ENCODE peak calls at places on chromosome 14, in six cellular contexts. H is HT-29; A is thoracic aorta; B is effector CD4-positive, alpha-beta T cell; O is mammary epithelial cell; Q is GM12865. R is an unnamed sample.

GRCh38 chr14:49992901-49993335 is 100.0 kb downstream of the ARF6 start:
- DNase-seq in Q (peak; percentile 90), B (no peak), H (no peak), O (no peak), A (no peak), R (no peak)

GRCh38 chr14:23704890-23705289 is 68.7 kb downstream of the DHRS2 start:
- DNase-seq in Q (no peak), H (no peak), O (no peak), B (no peak), A (no peak), R (no peak)

GRCh38 chr14:43119672-43120071 is 1387.4 kb downstream of the FSCB start:
- DNase-seq in O (no peak), A (no peak), H (no peak), B (no peak), Q (no peak), R (no peak)

GRCh38 chr14:31897581-31898186 is 179.4 kb upstream of the ARHGAP5 start:
- DNase-seq in Q (no peak), A (no peak), O (no peak), H (no peak), B (no peak), R (no peak)

GRCh38 chr14:87785868-87786267 is 207.1 kb downstream of the GALC start:
- DNase-seq in A (no peak), B (no peak), Q (no peak), H (no peak), O (no peak), R (no peak)

GRCh38 chr14:36068777-36069534 is 107.6 kb downstream of the PTCSC3 start:
- DNase-seq in A (no peak), B (no peak), Q (no peak), O (peak; percentile 54), H (no peak), R (no peak)

GRCh38 chr14:69901113-69901951 is 22.1 kb downstream of the SMOC1 start:
- DNase-seq in Q (no peak), O (no peak), B (no peak), A (no peak), H (no peak), R (no peak)

GRCh38 chr14:74904623-74905503 is 18.2 kb downstream of the RPS6KL1 start:
- DNase-seq in H (no peak), O (no peak), B (no peak), A (no peak), Q (no peak), R (no peak)

GRCh38 chr14:69612014-69612758 is 790 bp downstream of the SUSD6 start:
- DNase-seq in A (no peak), O (no peak), H (peak; percentile 42), B (peak; percentile 46), Q (peak; percentile 61), R (peak; percentile 39)

GRCh38 chr14:40371011-40371410 is 938.8 kb upstream of the FBXO33 start:
- DNase-seq in A (no peak), Q (no peak), O (no peak), B (no peak), H (no peak), R (no peak)

GRCh38 chr14:105860615-105861580 is 334.5 kb downstream of the TMEM121 start:
- DNase-seq in A (no peak), Q (peak; percentile 70), H (no peak), B (no peak), O (no peak), R (no peak)

GRCh38 chr14:100142073-100143040 is 17.1 kb downstream of the DEGS2 start:
- DNase-seq in A (no peak), O (no peak), Q (no peak), B (no peak), H (peak; percentile 88), R (no peak)

GRCh38 chr14:105010106-105010505 is 10.8 kb downstream of the CDCA4 start:
- DNase-seq in B (no peak), Q (no peak), O (no peak), A (no peak), H (no peak), R (no peak)

GRCh38 chr14:79465651-79466050 is 745.7 kb downstream of the DIO2 start:
- DNase-seq in H (no peak), Q (no peak), A (no peak), O (no peak), B (no peak), R (no peak)

GRCh38 chr14:70359076-70359424 is 433 bp downstream of the COX16 start:
- DNase-seq in B (peak; percentile 2), A (no peak), O (no peak), Q (no peak), H (peak; percentile 35), R (no peak)

GRCh38 chr14:86626530-86626929 is 1096.6 kb downstream of the FLRT2 start:
- DNase-seq in H (no peak), O (no peak), B (no peak), A (no peak), Q (no peak), R (no peak)

GRCh38 chr14:65972346-65972745 is 513.8 kb upstream of the CCDC196 start:
- DNase-seq in Q (no peak), A (no peak), B (no peak), H (no peak), O (no peak), R (no peak)

GRCh38 chr14:101075025-101075800 is 171.7 kb upstream of the RTL1 start:
- DNase-seq in A (no peak), B (no peak), O (no peak), Q (peak; percentile 25), H (no peak), R (no peak)

GRCh38 chr14:74290415-74290814 is 12.3 kb downstream of the ABCD4 start:
- DNase-seq in A (no peak), B (no peak), H (peak; percentile 12), O (no peak), Q (peak; percentile 46), R (no peak)

GRCh38 chr14:45893127-45893526 is 640.1 kb upstream of the MIS18BP1 start:
- DNase-seq in Q (no peak), H (no peak), O (no peak), B (no peak), A (no peak), R (no peak)

GRCh38 chr14:104588066-104588857 is 8.7 kb downstream of the C14orf180 start:
- DNase-seq in A (no peak), Q (no peak), H (no peak), O (no peak), B (no peak), R (no peak)

GRCh38 chr14:48125654-48126053 is 450.2 kb upstream of the MDGA2 start:
- DNase-seq in O (no peak), A (no peak), Q (no peak), H (no peak), B (no peak), R (no peak)

GRCh38 chr14:91387135-91387849 is 30.3 kb downstream of the CCDC88C start:
- DNase-seq in O (peak; percentile 66), B (no peak), Q (no peak), H (no peak), A (no peak), R (no peak)

GRCh38 chr14:103434868-103435442 is 49.7 kb downstream of the MARK3 start:
- DNase-seq in O (no peak), A (no peak), Q (no peak), H (no peak), B (no peak), R (no peak)

GRCh38 chr14:88933203-88933602 is 108.8 kb downstream of the TTC8 start:
- DNase-seq in Q (no peak), O (no peak), H (no peak), A (no peak), B (no peak), R (no peak)

GRCh38 chr14:58077621-58078020 is 74.4 kb downstream of the ARMH4 start:
- DNase-seq in Q (no peak), A (no peak), B (no peak), H (no peak), O (no peak), R (no peak)

GRCh38 chr14:59359451-59360124 is 105.6 kb downstream of the GPR135 start:
- DNase-seq in O (no peak), H (no peak), Q (peak; percentile 23), A (no peak), B (no peak), R (no peak)

GRCh38 chr14:33596211-33597080 is 354.4 kb downstream of the EGLN3 start:
- DNase-seq in O (no peak), A (no peak), Q (no peak), H (no peak), B (no peak), R (no peak)

GRCh38 chr14:71365305-71365865 is 458.1 kb downstream of the PCNX1 start:
- DNase-seq in A (no peak), H (no peak), Q (no peak), B (no peak), O (no peak), R (no peak)

GRCh38 chr14:104425763-104426691 is 153.5 kb upstream of the C14orf180 start:
- DNase-seq in A (no peak), H (no peak), O (no peak), B (no peak), Q (no peak), R (no peak)

GRCh38 chr14:91377700-91378652 is 39.6 kb downstream of the CCDC88C start:
- DNase-seq in O (no peak), B (no peak), H (peak; percentile 69), A (no peak), Q (peak; percentile 54), R (no peak)

GRCh38 chr14:65073605-65074201 is 28.6 kb downstream of the MAX start:
- DNase-seq in Q (no peak), H (peak; percentile 67), B (no peak), A (no peak), O (no peak), R (no peak)

GRCh38 chr14:105910426-105910825 is 384.0 kb downstream of the TMEM121 start:
- DNase-seq in O (no peak), A (no peak), Q (no peak), H (no peak), B (no peak), R (no peak)

R was measured in T-cell.